ENCODE peak calls at places on chromosomes 12 and 14, in five cellular contexts. One of them, this sample, is unnamed.
A peak's percentile ranks its signal among the peaks of the same experiment; 100 is the strongest.

GRCh38 chr12:112892821-112893220 is 13.9 kb upstream of the OAS1 start:
- DNase-seq in hepatocyte: no peak
- DNase-seq in SK-N-SH: no peak
- DNase-seq in neural progenitor cell: no peak
- DNase-seq in GM23338: no peak
- DNase-seq in this sample: no peak

GRCh38 chr14:77040995-77041744 is 12.7 kb upstream of the IRF2BPL start:
- DNase-seq in SK-N-SH: no peak
- DNase-seq in hepatocyte: no peak
- DNase-seq in GM23338: peak; percentile 54
- DNase-seq in neural progenitor cell: no peak
- DNase-seq in this sample: no peak

GRCh38 chr12:26062006-26062405 is 62.8 kb downstream of the BHLHE41 start:
- DNase-seq in SK-N-SH: no peak
- DNase-seq in neural progenitor cell: no peak
- DNase-seq in GM23338: no peak
- DNase-seq in hepatocyte: no peak
- DNase-seq in this sample: no peak

GRCh38 chr12:50625029-50625875 is 120.5 kb downstream of the DIP2B start:
- DNase-seq in hepatocyte: no peak
- DNase-seq in GM23338: peak; percentile 54
- DNase-seq in SK-N-SH: no peak
- DNase-seq in neural progenitor cell: no peak
- DNase-seq in this sample: no peak

GRCh38 chr12:43758247-43758727 is 303 bp downstream of the PUS7L start:
- DNase-seq in SK-N-SH: peak; percentile 47
- DNase-seq in hepatocyte: peak; percentile 54
- DNase-seq in neural progenitor cell: peak; percentile 43
- DNase-seq in GM23338: peak; percentile 36
- DNase-seq in this sample: peak; percentile 71

GRCh38 chr14:101186544-101186943 is 283.0 kb upstream of the RTL1 start:
- DNase-seq in hepatocyte: no peak
- DNase-seq in GM23338: no peak
- DNase-seq in neural progenitor cell: no peak
- DNase-seq in SK-N-SH: peak; percentile 5
- DNase-seq in this sample: no peak

GRCh38 chr14:74697976-74698375 is 14.9 kb downstream of the AREL1 start:
- DNase-seq in hepatocyte: no peak
- DNase-seq in neural progenitor cell: no peak
- DNase-seq in GM23338: no peak
- DNase-seq in SK-N-SH: no peak
- DNase-seq in this sample: peak; percentile 8

GRCh38 chr14:74956280-74957072 is 1.1 kb upstream of the PGF start:
- DNase-seq in SK-N-SH: no peak
- DNase-seq in neural progenitor cell: peak; percentile 61
- DNase-seq in hepatocyte: no peak
- DNase-seq in GM23338: no peak
- DNase-seq in this sample: no peak

GRCh38 chr12:122471324-122472226 is 29.2 kb downstream of the ZCCHC8 start:
- DNase-seq in neural progenitor cell: peak; percentile 48
- DNase-seq in SK-N-SH: peak; percentile 58
- DNase-seq in GM23338: peak; percentile 71
- DNase-seq in hepatocyte: peak; percentile 69
- DNase-seq in this sample: peak; percentile 82

GRCh38 chr12:50242751-50243191 is 40.5 kb downstream of the LIMA1 start:
- DNase-seq in hepatocyte: no peak
- DNase-seq in neural progenitor cell: no peak
- DNase-seq in SK-N-SH: no peak
- DNase-seq in GM23338: no peak
- DNase-seq in this sample: peak; percentile 72

GRCh38 chr12:104938371-104938770 is 19.7 kb downstream of the SLC41A2 start:
- DNase-seq in hepatocyte: no peak
- DNase-seq in GM23338: no peak
- DNase-seq in SK-N-SH: no peak
- DNase-seq in neural progenitor cell: no peak
- DNase-seq in this sample: peak; percentile 24

GRCh38 chr12:43621262-43621661 is 69.3 kb upstream of the ADAMTS20 start:
- DNase-seq in neural progenitor cell: no peak
- DNase-seq in hepatocyte: no peak
- DNase-seq in GM23338: no peak
- DNase-seq in SK-N-SH: no peak
- DNase-seq in this sample: no peak

GRCh38 chr12:130589391-130590317 is 126.4 kb downstream of the RIMBP2 start:
- DNase-seq in hepatocyte: no peak
- DNase-seq in SK-N-SH: no peak
- DNase-seq in neural progenitor cell: no peak
- DNase-seq in GM23338: no peak
- DNase-seq in this sample: no peak

GRCh38 chr14:54818201-54819133 is 84.2 kb downstream of the GCH1 start:
- DNase-seq in hepatocyte: peak; percentile 81
- DNase-seq in GM23338: no peak
- DNase-seq in SK-N-SH: peak; percentile 76
- DNase-seq in neural progenitor cell: peak; percentile 44
- DNase-seq in this sample: peak; percentile 91

GRCh38 chr12:90290980-90291975 is 582.6 kb upstream of the ATP2B1 start:
- DNase-seq in SK-N-SH: no peak
- DNase-seq in GM23338: peak; percentile 72
- DNase-seq in hepatocyte: no peak
- DNase-seq in neural progenitor cell: no peak
- DNase-seq in this sample: no peak

GRCh38 chr12:2243275-2243674 is 190.5 kb downstream of the CACNA1C start:
- DNase-seq in neural progenitor cell: no peak
- DNase-seq in GM23338: no peak
- DNase-seq in SK-N-SH: no peak
- DNase-seq in hepatocyte: no peak
- DNase-seq in this sample: peak; percentile 60

GRCh38 chr12:2244013-2244861 is 191.4 kb downstream of the CACNA1C start:
- DNase-seq in hepatocyte: peak; percentile 76
- DNase-seq in GM23338: peak; percentile 77
- DNase-seq in SK-N-SH: no peak
- DNase-seq in neural progenitor cell: peak; percentile 76
- DNase-seq in this sample: peak; percentile 95

GRCh38 chr12:2240984-2241383 is 188.2 kb downstream of the CACNA1C start:
- DNase-seq in GM23338: no peak
- DNase-seq in SK-N-SH: no peak
- DNase-seq in hepatocyte: no peak
- DNase-seq in neural progenitor cell: no peak
- DNase-seq in this sample: no peak

GRCh38 chr12:2242206-2242605 is 189.4 kb downstream of the CACNA1C start:
- DNase-seq in neural progenitor cell: no peak
- DNase-seq in SK-N-SH: no peak
- DNase-seq in hepatocyte: no peak
- DNase-seq in GM23338: no peak
- DNase-seq in this sample: no peak

DNA sequence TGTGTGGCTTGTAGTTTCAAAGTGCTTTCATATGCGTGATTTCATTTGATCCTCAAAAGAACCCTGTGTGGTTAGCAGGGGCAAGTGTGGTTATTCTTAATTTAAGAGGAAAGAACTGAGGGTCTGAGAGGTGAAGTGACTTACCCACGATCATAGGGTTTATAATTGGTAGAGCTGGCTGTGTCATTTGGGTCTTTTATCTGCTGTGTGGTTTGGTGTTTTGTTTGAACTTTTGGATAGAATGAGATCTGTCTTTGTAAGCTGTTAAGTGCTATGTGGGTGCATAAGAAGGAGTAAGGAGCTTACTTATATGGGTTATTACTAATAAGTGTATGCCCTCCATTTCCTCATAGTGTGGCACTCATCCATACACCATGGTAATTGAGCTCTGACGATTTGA is 190.0 kb downstream of the CACNA1C start:
- DNase-seq in neural progenitor cell: no peak
- DNase-seq in SK-N-SH: no peak
- DNase-seq in hepatocyte: no peak
- DNase-seq in GM23338: no peak
- DNase-seq in this sample: no peak
- H3K4me2 ChIP-seq in neural progenitor cell: no peak overlapping the region
- H3K4me2 ChIP-seq in SK-N-SH: no peak overlapping the region
- H3K4me2 ChIP-seq in hepatocyte: no peak overlapping the region
- H3K4me2 ChIP-seq in GM23338: no peak overlapping the region
- H3K4me2 ChIP-seq in this sample: peak overlapping the region; percentile 57

DNA sequence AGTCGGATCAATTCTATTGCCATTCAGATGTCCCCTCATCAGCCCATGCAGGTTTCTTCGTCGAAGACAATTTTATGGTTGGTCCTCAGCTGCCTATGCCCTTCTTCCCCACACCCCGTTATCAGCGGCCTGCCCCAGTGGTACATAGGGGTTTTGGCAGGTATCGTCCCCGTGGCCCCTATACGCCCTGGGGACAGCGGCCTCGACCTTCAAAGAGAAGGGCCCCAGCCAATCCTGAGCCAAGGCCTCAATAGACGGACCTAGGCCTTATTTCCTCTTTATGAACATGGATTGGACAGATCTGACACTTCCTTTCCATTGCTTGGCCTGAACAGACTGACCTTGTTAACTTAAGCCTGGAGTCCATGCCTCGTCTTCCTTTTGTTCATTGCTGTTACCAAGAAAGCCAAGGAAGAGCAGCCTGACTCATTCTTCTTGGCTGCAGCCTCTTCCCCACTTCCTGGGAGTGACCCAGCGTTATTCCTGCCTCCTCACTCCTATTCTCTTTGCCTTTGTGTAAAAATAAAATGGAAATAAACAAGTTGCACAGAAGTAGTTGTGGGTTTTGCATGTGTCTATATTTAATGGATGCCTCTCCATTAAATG is 156.5 kb upstream of the AMIGO2 start:
- DNase-seq in SK-N-SH: no peak
- DNase-seq in neural progenitor cell: no peak
- DNase-seq in hepatocyte: no peak
- DNase-seq in GM23338: no peak
- DNase-seq in this sample: peak; percentile 89
- TF ChIP-seq EZH2phosphoT487 in SK-N-SH: no peak
- TF ChIP-seq EZH2phosphoT487 in neural progenitor cell: no peak
- TF ChIP-seq EZH2phosphoT487 in hepatocyte: no peak
- TF ChIP-seq EZH2phosphoT487 in GM23338: no peak
- TF ChIP-seq EZH2phosphoT487 in this sample: no peak

GRCh38 chr12:94856324-94856723 is 147.2 kb downstream of the NDUFA12 start:
- DNase-seq in SK-N-SH: no peak
- DNase-seq in neural progenitor cell: no peak
- DNase-seq in hepatocyte: no peak
- DNase-seq in GM23338: no peak
- DNase-seq in this sample: no peak

GRCh38 chr12:94848966-94849365 is 154.5 kb downstream of the NDUFA12 start:
- DNase-seq in neural progenitor cell: no peak
- DNase-seq in hepatocyte: no peak
- DNase-seq in SK-N-SH: no peak
- DNase-seq in GM23338: no peak
- DNase-seq in this sample: no peak

GRCh38 chr12:94849411-94849976 is 154.0 kb downstream of the NDUFA12 start:
- DNase-seq in neural progenitor cell: peak; percentile 18
- DNase-seq in SK-N-SH: no peak
- DNase-seq in GM23338: peak; percentile 52
- DNase-seq in hepatocyte: no peak
- DNase-seq in this sample: no peak

GRCh38 chr12:94855853-94856252 is 147.6 kb downstream of the NDUFA12 start:
- DNase-seq in hepatocyte: no peak
- DNase-seq in GM23338: no peak
- DNase-seq in SK-N-SH: no peak
- DNase-seq in neural progenitor cell: no peak
- DNase-seq in this sample: no peak

GRCh38 chr12:94851396-94852025 is 152.0 kb downstream of the NDUFA12 start:
- DNase-seq in hepatocyte: no peak
- DNase-seq in GM23338: no peak
- DNase-seq in SK-N-SH: no peak
- DNase-seq in neural progenitor cell: no peak
- DNase-seq in this sample: no peak
- H3K4me2 ChIP-seq in hepatocyte: no peak overlapping the region
- H3K4me2 ChIP-seq in GM23338: no peak overlapping the region
- H3K4me2 ChIP-seq in SK-N-SH: no peak overlapping the region
- H3K4me2 ChIP-seq in neural progenitor cell: no peak overlapping the region
- H3K4me2 ChIP-seq in this sample: no peak overlapping the region

DNA sequence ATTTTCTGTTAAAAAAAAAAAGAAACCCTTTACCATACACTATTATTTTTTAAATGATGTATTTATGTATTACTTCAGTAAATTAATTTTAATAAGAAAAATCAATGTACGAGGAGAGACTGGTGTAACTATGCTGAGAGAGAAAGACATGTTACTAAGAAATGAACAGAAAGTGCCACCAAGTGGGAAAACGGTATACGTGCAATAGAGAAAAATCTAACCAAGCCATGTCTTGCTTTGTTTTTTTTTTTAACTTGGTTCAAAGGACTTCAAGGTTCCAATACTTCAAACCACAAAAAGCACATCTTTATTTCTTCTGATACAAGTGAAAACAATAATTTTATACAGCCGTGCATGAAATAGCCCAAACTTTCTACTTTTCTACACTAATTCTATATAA is 22.9 kb downstream of the NDUFA12 start:
- DNase-seq in hepatocyte: peak; percentile 37
- DNase-seq in GM23338: no peak
- DNase-seq in neural progenitor cell: no peak
- DNase-seq in SK-N-SH: peak; percentile 21
- DNase-seq in this sample: peak; percentile 39
- TF ChIP-seq EZH2phosphoT487 in hepatocyte: no peak
- TF ChIP-seq EZH2phosphoT487 in GM23338: no peak
- TF ChIP-seq EZH2phosphoT487 in neural progenitor cell: no peak
- TF ChIP-seq EZH2phosphoT487 in SK-N-SH: no peak
- TF ChIP-seq EZH2phosphoT487 in this sample: no peak

This sample was measured in GM23248.